ENCODE peak calls at places on chromosomes 6 and 20, in eight cellular contexts. R, K, U, C, I, E, O and W are unnamed samples.

GRCh38 chr6:130215526-130215925 is 7.2 kb downstream of the SAMD3 start:
- DNase-seq in R (no peak), K (no peak), U (no peak), C (no peak), I (no peak), E (no peak), O (no peak), W (no peak)

GRCh38 chr6:165605182-165605875 is 57.7 kb downstream of the PDE10A start:
- DNase-seq in R (no peak), K (no peak), U (no peak), C (no peak), I (no peak), E (no peak), O (no peak), W (no peak)

GRCh38 chr6:75581231-75581630 is 20.4 kb upstream of the SENP6 start:
- DNase-seq in R (no peak), K (no peak), U (no peak), C (no peak), I (no peak), E (no peak), O (no peak), W (no peak)

GRCh38 chr6:157461000-157461915 is 80.3 kb downstream of the ZDHHC14 start:
- DNase-seq in R (no peak), K (peak), U (peak), C (peak), I (peak), E (no peak), O (no peak), W (peak)

GRCh38 chr20:24633026-24633425 is 163.6 kb downstream of the SYNDIG1 start:
- DNase-seq in R (no peak), K (no peak), U (no peak), C (no peak), I (no peak), E (no peak), O (no peak), W (no peak)

GRCh38 chr6:146902846-146903245 is 301.4 kb upstream of the STXBP5 start:
- DNase-seq in R (no peak), K (no peak), U (no peak), C (no peak), I (no peak), E (no peak), O (no peak), W (no peak)

GRCh38 chr20:10761232-10761631 is 87.4 kb upstream of the JAG1 start:
- DNase-seq in R (no peak), K (no peak), U (no peak), C (no peak), I (no peak), E (peak), O (no peak), W (no peak)

GRCh38 chr6:2839195-2839981 is 2.3 kb downstream of the SERPINB1 start:
- DNase-seq in R (no peak), K (peak), U (no peak), C (no peak), I (no peak), E (no peak), O (no peak), W (no peak)

GRCh38 chr20:58597021-58597940 is 53.8 kb upstream of the STX16 start:
- DNase-seq in R (peak), K (no peak), U (no peak), C (no peak), I (no peak), E (no peak), O (no peak), W (no peak)

GRCh38 chr6:150531957-150532356 is 67.7 kb upstream of the PLEKHG1 start:
- DNase-seq in R (no peak), K (no peak), U (no peak), C (no peak), I (no peak), E (no peak), O (no peak), W (no peak)

GRCh38 chr6:152631376-152631775 is 5.8 kb downstream of the SYNE1 start:
- DNase-seq in R (no peak), K (no peak), U (no peak), C (no peak), I (no peak), E (no peak), O (no peak), W (no peak)

GRCh38 chr20:22711981-22712755 is 127.8 kb upstream of the FOXA2 start:
- DNase-seq in R (no peak), K (peak), U (no peak), C (no peak), I (no peak), E (no peak), O (no peak), W (no peak)

GRCh38 chr6:33195304-33196022 is 3.2 kb upstream of the COL11A2 start:
- DNase-seq in R (no peak), K (no peak), U (no peak), C (no peak), I (no peak), E (no peak), O (no peak), W (no peak)

GRCh38 chr20:14544688-14545087 is 207.3 kb upstream of the FLRT3 start:
- DNase-seq in R (no peak), K (no peak), U (no peak), C (no peak), I (no peak), E (no peak), O (no peak), W (no peak)

GRCh38 chr6:43299338-43300293 is 1.6 kb downstream of the SLC22A7 start:
- DNase-seq in R (no peak), K (no peak), U (no peak), C (no peak), I (no peak), E (no peak), O (no peak), W (no peak)

GRCh38 chr6:5504078-5504477 is 242.8 kb downstream of the FARS2 start:
- DNase-seq in R (no peak), K (no peak), U (no peak), C (no peak), I (no peak), E (no peak), O (no peak), W (no peak)

GRCh38 chr6:24931752-24932691 is 3.7 kb downstream of the RIPOR2 start:
- DNase-seq in R (no peak), K (peak), U (no peak), C (no peak), I (no peak), E (no peak), O (no peak), W (no peak)

GRCh38 chr6:79385893-79386292 is 151.3 kb downstream of the LCA5 start:
- DNase-seq in R (no peak), K (no peak), U (no peak), C (no peak), I (no peak), E (no peak), O (no peak), W (no peak)

GRCh38 chr6:32954212-32954745 is 1.4 kb upstream of the HLA-DMA start:
- DNase-seq in R (no peak), K (no peak), U (no peak), C (no peak), I (no peak), E (no peak), O (no peak), W (no peak)

GRCh38 chr6:21738180-21739094 is 144.9 kb downstream of the SOX4 start:
- DNase-seq in R (no peak), K (no peak), U (no peak), C (no peak), I (no peak), E (no peak), O (no peak), W (no peak)

GRCh38 chr6:90186637-90187361 is 109.8 kb downstream of the BACH2 start:
- DNase-seq in R (no peak), K (no peak), U (no peak), C (no peak), I (no peak), E (no peak), O (no peak), W (no peak)

GRCh38 chr20:62922451-62922921 is 3.8 kb downstream of the DIDO1 start:
- DNase-seq in R (no peak), K (no peak), U (peak), C (peak), I (no peak), E (no peak), O (no peak), W (no peak)

GRCh38 chr6:82957171-82957894 is 108.3 kb downstream of the UBE3D start:
- DNase-seq in R (no peak), K (no peak), U (no peak), C (no peak), I (no peak), E (no peak), O (no peak), W (no peak)

GRCh38 chr6:133767571-133767970 is 121.3 kb upstream of the TCF21 start:
- DNase-seq in R (no peak), K (no peak), U (no peak), C (no peak), I (no peak), E (no peak), O (no peak), W (no peak)

GRCh38 chr6:32047084-32047478 is 8.9 kb downstream of the CYP21A2 start:
- DNase-seq in R (peak), K (no peak), U (no peak), C (no peak), I (no peak), E (no peak), O (no peak), W (no peak)

GRCh38 chr6:160462551-160463109 is 114.5 kb downstream of the SLC22A3 start:
- DNase-seq in R (no peak), K (peak), U (peak), C (peak), I (no peak), E (no peak), O (peak), W (no peak)

GRCh38 chr20:37364013-37364926 is 18.3 kb downstream of the SRC start:
- DNase-seq in R (no peak), K (no peak), U (no peak), C (no peak), I (no peak), E (no peak), O (no peak), W (no peak)

GRCh38 chr20:17911927-17912326 is 56.7 kb downstream of the SNX5 start:
- DNase-seq in R (no peak), K (no peak), U (no peak), C (no peak), I (no peak), E (no peak), O (no peak), W (no peak)

GRCh38 chr20:31760457-31761240 is 21.6 kb downstream of the TPX2 start:
- DNase-seq in R (no peak), K (no peak), U (no peak), C (no peak), I (no peak), E (no peak), O (no peak), W (no peak)

GRCh38 chr6:158636778-158637177 is 7.8 kb downstream of the DYNLT1 start:
- DNase-seq in R (no peak), K (no peak), U (no peak), C (no peak), I (no peak), E (no peak), O (no peak), W (no peak)